ENCODE peak calls at places on chromosomes 6 and 20, in seven cellular contexts. K, P, C, X, E, V and W are unnamed samples.

GRCh38 chr20:2470051-2470431 is 548 bp downstream of the SNRPB start:
- DNase-seq in K (peak), P (peak), C (peak), X (peak), E (peak), V (peak), W (peak)

GRCh38 chr6:30548375-30548774 is 7.9 kb downstream of the GNL1 start:
- DNase-seq in K (no peak), P (no peak), C (no peak), X (no peak), E (no peak), V (peak), W (no peak)

GRCh38 chr6:106476326-106477105 is 116.0 kb downstream of the CRYBG1 start:
- DNase-seq in K (no peak), P (no peak), C (no peak), X (no peak), E (no peak), V (peak), W (peak)

GRCh38 chr6:108809211-108809610 is 39.0 kb upstream of the ARMC2 start:
- DNase-seq in K (no peak), P (no peak), C (no peak), X (no peak), E (no peak), V (no peak), W (no peak)

GRCh38 chr6:13432526-13433218 is 54.7 kb downstream of the GFOD1 start:
- DNase-seq in K (peak), P (no peak), C (no peak), X (no peak), E (no peak), V (no peak), W (no peak)

GRCh38 chr6:37221585-37222124 is 35.9 kb upstream of the TBC1D22B start:
- DNase-seq in K (no peak), P (no peak), C (no peak), X (no peak), E (no peak), V (no peak), W (no peak)

GRCh38 chr6:137823826-137824501 is 43.1 kb upstream of the TNFAIP3 start:
- DNase-seq in K (peak), P (no peak), C (no peak), X (no peak), E (peak), V (peak), W (peak)

GRCh38 chr20:43243672-43244269 is 54.1 kb upstream of the PTPRT start:
- DNase-seq in K (peak), P (no peak), C (no peak), X (no peak), E (no peak), V (peak), W (no peak)

GRCh38 chr6:126337323-126337722 is 2.6 kb upstream of the CENPW start:
- DNase-seq in K (no peak), P (no peak), C (no peak), X (no peak), E (no peak), V (peak), W (peak)

GRCh38 chr6:42294759-42295158 is 77.1 kb upstream of the MRPS10 start:
- DNase-seq in K (peak), P (no peak), C (peak), X (no peak), E (no peak), V (peak), W (peak)

GRCh38 chr6:72784071-72784470 is 162.2 kb downstream of the KCNQ5 start:
- DNase-seq in K (no peak), P (no peak), C (no peak), X (no peak), E (no peak), V (peak), W (peak)

GRCh38 chr6:148392611-148393160 is 50.0 kb downstream of the SASH1 start:
- DNase-seq in K (no peak), P (no peak), C (no peak), X (no peak), E (no peak), V (peak), W (no peak)

GRCh38 chr6:31328355-31328960 is 28.5 kb downstream of the HLA-B start:
- DNase-seq in K (no peak), P (no peak), C (no peak), X (no peak), E (no peak), V (no peak), W (peak)

GRCh38 chr6:30763618-30764489 is 19.5 kb upstream of the IER3 start:
- DNase-seq in K (peak), P (no peak), C (peak), X (no peak), E (no peak), V (peak), W (peak)

GRCh38 chr20:496126-496696 is 33.9 kb upstream of the TBC1D20 start:
- DNase-seq in K (no peak), P (no peak), C (no peak), X (no peak), E (no peak), V (peak), W (no peak)

GRCh38 chr20:51966296-51966971 is 164.1 kb upstream of the SALL4 start:
- DNase-seq in K (peak), P (peak), C (peak), X (peak), E (no peak), V (peak), W (peak)

GRCh38 chr6:11317885-11318771 is 85.7 kb upstream of the NEDD9 start:
- DNase-seq in K (peak), P (no peak), C (peak), X (peak), E (peak), V (peak), W (peak)

GRCh38 chr20:31496761-31497295 is 17.4 kb upstream of the HM13 start:
- DNase-seq in K (no peak), P (no peak), C (no peak), X (peak), E (peak), V (peak), W (no peak)

GRCh38 chr20:17617212-17617867 is 47.5 kb downstream of the DSTN start:
- DNase-seq in K (peak), P (peak), C (peak), X (no peak), E (no peak), V (peak), W (no peak)

GRCh38 chr20:24722586-24722985 is 226.5 kb upstream of the CST7 start:
- DNase-seq in K (no peak), P (no peak), C (no peak), X (no peak), E (no peak), V (no peak), W (no peak)

GRCh38 chr6:71419954-71420692 is 131.5 kb downstream of the OGFRL1 start:
- DNase-seq in K (peak), P (peak), C (peak), X (peak), E (peak), V (peak), W (no peak)

GRCh38 chr6:159113223-159113622 is 56.0 kb upstream of the FNDC1 start:
- DNase-seq in K (no peak), P (no peak), C (no peak), X (no peak), E (no peak), V (no peak), W (no peak)

GRCh38 chr20:33120934-33121333 is 41.5 kb downstream of the BPIFB4 start:
- DNase-seq in K (no peak), P (no peak), C (no peak), X (no peak), E (no peak), V (no peak), W (no peak)

GRCh38 chr6:89630488-89630887 is 8.1 kb downstream of the LYRM2 start:
- DNase-seq in K (no peak), P (no peak), C (no peak), X (peak), E (no peak), V (no peak), W (no peak)

GRCh38 chr6:35500782-35501181 is 3.9 kb upstream of the TEAD3 start:
- DNase-seq in K (no peak), P (no peak), C (no peak), X (no peak), E (no peak), V (peak), W (no peak)

GRCh38 chr6:150251566-150252186 is 108.8 kb downstream of the PPP1R14C start:
- DNase-seq in K (peak), P (no peak), C (no peak), X (no peak), E (peak), V (no peak), W (no peak)

GRCh38 chr6:118146584-118146983 is 239.5 kb downstream of the SLC35F1 start:
- DNase-seq in K (no peak), P (no peak), C (no peak), X (no peak), E (no peak), V (no peak), W (no peak)

GRCh38 chr20:35269055-35269781 is 8.7 kb downstream of the MMP24OS start:
- DNase-seq in K (peak), P (peak), C (peak), X (peak), E (peak), V (peak), W (peak)

GRCh38 chr6:142728367-142728766 is 216.6 kb downstream of the HIVEP2 start:
- DNase-seq in K (peak), P (no peak), C (no peak), X (no peak), E (no peak), V (no peak), W (no peak)

GRCh38 chr6:139777202-139777970 is 402.9 kb upstream of the CITED2 start:
- DNase-seq in K (no peak), P (no peak), C (no peak), X (no peak), E (no peak), V (no peak), W (no peak)

GRCh38 chr20:2671977-2672376 is 8.0 kb upstream of the IDH3B start:
- DNase-seq in K (no peak), P (no peak), C (no peak), X (no peak), E (no peak), V (no peak), W (no peak)

GRCh38 chr20:45374966-45375365 is 3.2 kb downstream of the TP53TG5 start:
- DNase-seq in K (no peak), P (no peak), C (no peak), X (no peak), E (no peak), V (no peak), W (no peak)

GRCh38 chr20:45372646-45373352 is 5.3 kb downstream of the TP53TG5 start:
- DNase-seq in K (no peak), P (no peak), C (no peak), X (peak), E (peak), V (peak), W (no peak)

GRCh38 chr20:45374101-45374467 is 4.0 kb downstream of the TP53TG5 start:
- DNase-seq in K (no peak), P (no peak), C (no peak), X (no peak), E (no peak), V (no peak), W (no peak)

GRCh38 chr20:45372241-45372640 is 5.9 kb downstream of the TP53TG5 start:
- DNase-seq in K (no peak), P (no peak), C (no peak), X (no peak), E (no peak), V (no peak), W (no peak)

DNA sequence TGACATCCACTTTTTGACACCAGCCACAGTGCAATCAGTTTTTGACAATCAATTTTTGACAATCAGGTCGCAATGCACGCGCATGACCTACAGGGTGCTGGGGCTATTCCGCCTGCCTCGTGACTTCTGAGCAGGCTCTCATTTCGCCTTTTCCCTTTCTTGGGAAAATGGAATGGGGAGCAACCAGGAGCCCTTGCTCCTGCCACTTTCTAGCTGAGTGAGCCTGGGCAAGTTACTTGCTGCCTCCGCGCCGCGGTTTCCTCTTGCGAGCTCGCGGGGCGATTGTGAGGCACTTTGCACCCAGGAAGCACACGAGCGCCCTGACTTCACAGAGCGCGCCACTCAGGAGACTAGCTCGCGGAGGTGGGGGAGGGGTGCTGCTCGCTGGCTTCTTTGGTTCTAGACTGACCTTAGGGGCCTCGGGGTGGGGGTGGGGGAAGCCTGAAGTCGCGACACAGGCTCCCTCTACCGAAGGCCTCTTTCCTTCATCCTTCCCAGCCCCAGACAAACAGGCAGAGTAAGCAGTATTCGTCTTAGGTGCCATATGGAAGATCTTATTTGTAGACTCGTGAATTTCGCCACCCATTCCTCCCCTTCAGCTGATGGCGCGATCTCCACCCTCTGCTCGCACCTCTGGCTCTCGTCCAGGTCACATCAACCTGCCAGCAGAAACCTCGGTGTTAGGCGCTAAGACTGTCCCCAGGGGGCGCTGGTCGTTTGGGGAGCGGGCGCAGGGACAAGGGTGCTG is 4.6 kb downstream of the TP53TG5 start:
- DNase-seq in K (peak), P (peak), C (peak), X (peak), E (peak), V (peak), W (peak)
- H3K27ac ChIP-seq in K (peak), P (no peak), C (no peak), X (peak), E (peak), V (peak), W (no peak)

GRCh38 chr6:169406034-169406433 is 152.4 kb upstream of the THBS2 start:
- DNase-seq in K (no peak), P (no peak), C (no peak), X (no peak), E (no peak), V (no peak), W (no peak)
- H3K27ac ChIP-seq in K (no peak), P (no peak), C (no peak), X (no peak), E (no peak), V (no peak), W (no peak)

DNA sequence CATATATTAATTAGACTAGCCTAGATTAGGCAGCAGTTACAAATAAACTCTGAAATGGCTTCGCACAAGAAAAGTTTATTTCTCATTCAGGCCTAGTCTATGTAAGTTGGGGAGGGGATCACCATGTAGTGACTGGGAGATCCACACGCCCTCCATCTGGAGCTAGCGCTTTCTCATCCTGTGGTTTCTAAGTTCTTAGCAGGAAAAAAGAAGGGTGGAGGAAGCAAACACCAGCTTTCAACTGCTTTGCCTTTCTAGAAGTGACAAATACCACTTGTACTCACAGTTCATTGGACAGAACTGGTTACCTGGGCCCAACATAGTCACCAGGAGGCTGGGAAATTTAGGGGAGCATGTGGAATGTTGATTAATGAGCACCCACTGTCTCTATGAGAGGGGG is 46.6 kb downstream of the NDUFAF5 start:
- DNase-seq in K (no peak), P (no peak), C (no peak), X (no peak), E (no peak), V (no peak), W (no peak)
- H3K27ac ChIP-seq in K (no peak), P (no peak), C (no peak), X (no peak), E (no peak), V (no peak), W (no peak)

GRCh38 chr20:47351643-47352331 is 4.7 kb downstream of the ZMYND8 start:
- DNase-seq in K (peak), P (no peak), C (no peak), X (no peak), E (no peak), V (no peak), W (no peak)
- H3K27ac ChIP-seq in K (peak), P (peak), C (peak), X (peak), E (peak), V (no peak), W (peak)

DNA sequence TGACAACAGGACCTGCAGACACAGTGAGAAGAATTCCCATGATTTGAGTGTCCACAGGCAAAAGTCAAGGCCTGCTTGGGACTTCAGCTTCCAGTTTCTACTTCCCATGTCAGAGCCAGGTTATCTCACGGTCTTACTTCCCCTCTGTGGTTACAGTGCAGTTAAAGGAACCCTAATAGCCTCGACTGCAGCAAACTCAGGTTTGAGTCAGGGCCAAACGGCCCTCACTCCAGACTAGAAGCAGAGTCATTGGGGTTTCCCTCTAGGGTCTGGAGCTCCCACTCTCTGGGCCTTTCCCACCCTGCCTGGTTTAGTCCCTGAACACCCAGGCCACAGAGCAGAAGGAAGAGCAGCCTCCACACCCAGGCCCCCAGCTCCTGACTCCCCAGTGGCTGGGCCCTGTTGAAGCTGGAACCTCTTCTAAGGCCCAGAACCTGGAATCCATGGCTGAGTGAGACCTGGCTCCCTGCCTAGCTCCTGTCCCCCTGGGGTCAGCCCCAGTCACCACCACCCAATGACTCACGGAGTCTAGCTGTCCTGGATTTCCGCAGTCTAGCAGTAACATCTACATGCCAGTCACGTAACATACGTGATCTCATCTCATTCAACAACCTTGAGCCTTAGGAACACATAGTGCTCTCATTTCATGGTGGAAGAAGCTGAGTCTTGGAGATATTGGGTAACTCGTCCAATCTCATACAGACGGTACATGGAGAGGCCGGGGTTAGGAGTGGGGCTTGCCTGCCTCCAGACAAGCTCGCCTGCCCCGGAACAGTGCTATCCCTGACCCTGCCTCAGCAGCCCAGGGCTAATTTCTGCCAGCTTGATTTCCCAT is 9.2 kb upstream of the GHRH start:
- DNase-seq in K (no peak), P (no peak), C (no peak), X (no peak), E (no peak), V (no peak), W (peak)
- H3K27ac ChIP-seq in K (peak), P (no peak), C (no peak), X (no peak), E (peak), V (no peak), W (no peak)

DNA sequence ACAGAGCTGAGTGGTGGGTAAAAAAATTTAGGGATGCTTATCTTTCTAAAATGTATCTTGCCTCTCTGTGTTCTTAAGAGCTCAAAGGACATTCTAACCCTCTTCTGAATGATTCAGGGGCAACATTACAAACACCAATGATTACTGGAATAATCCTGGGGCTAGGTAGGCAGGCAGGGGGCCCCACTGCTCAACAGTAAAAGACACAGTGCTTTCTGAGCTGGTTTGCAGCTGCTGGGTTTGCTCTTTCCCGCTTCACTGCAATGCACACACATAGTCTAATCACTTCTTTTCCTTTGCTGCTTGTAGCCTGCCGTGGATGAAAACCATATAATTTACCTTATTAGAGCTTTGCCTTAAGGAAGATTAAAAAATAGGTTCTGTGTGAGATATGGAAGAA is 23.9 kb downstream of the CLDN20 start:
- DNase-seq in K (no peak), P (no peak), C (no peak), X (no peak), E (no peak), V (no peak), W (no peak)
- H3K27ac ChIP-seq in K (no peak), P (no peak), C (no peak), X (no peak), E (no peak), V (no peak), W (no peak)

GRCh38 chr6:6752129-6752528 is 163.6 kb downstream of the LY86 start:
- DNase-seq in K (no peak), P (no peak), C (no peak), X (no peak), E (no peak), V (peak), W (no peak)
- H3K27ac ChIP-seq in K (peak), P (no peak), C (no peak), X (peak), E (peak), V (peak), W (no peak)